ENCODE peak calls at places on chromosomes 12 and 14, in six cellular contexts. One of them, this sample, is unnamed.
A peak's percentile ranks its signal among the peaks of the same experiment; 100 is the strongest.

GRCh38 chr12:53103860-53104305 is 597 bp downstream of the SOAT2 start:
- DNase-seq in foreskin keratinocyte: no peak
- DNase-seq in body of pancreas: no peak
- DNase-seq in heart left ventricle: no peak
- DNase-seq in AG09309: no peak
- DNase-seq in left ventricle myocardium inferior: no peak
- DNase-seq in this sample: no peak

GRCh38 chr14:104144911-104145825 is 6.8 kb downstream of the KIF26A start:
- DNase-seq in foreskin keratinocyte: no peak
- DNase-seq in body of pancreas: no peak
- DNase-seq in heart left ventricle: peak; percentile 31
- DNase-seq in AG09309: no peak
- DNase-seq in left ventricle myocardium inferior: no peak
- DNase-seq in this sample: no peak

GRCh38 chr12:108733132-108733531 is 1.8 kb upstream of the CORO1C start:
- DNase-seq in foreskin keratinocyte: no peak
- DNase-seq in body of pancreas: no peak
- DNase-seq in heart left ventricle: no peak
- DNase-seq in AG09309: no peak
- DNase-seq in left ventricle myocardium inferior: no peak
- DNase-seq in this sample: no peak

GRCh38 chr12:131132118-131132892 is 178.6 kb downstream of the ADGRD1 start:
- DNase-seq in foreskin keratinocyte: no peak
- DNase-seq in body of pancreas: peak; percentile 57
- DNase-seq in heart left ventricle: peak; percentile 76
- DNase-seq in AG09309: no peak
- DNase-seq in left ventricle myocardium inferior: peak; percentile 70
- DNase-seq in this sample: no peak

GRCh38 chr14:49621114-49621881 is 699 bp downstream of the MGAT2 start:
- DNase-seq in foreskin keratinocyte: no peak
- DNase-seq in body of pancreas: peak; percentile 75
- DNase-seq in heart left ventricle: peak; percentile 84
- DNase-seq in AG09309: no peak
- DNase-seq in left ventricle myocardium inferior: peak; percentile 71
- DNase-seq in this sample: peak; percentile 40

GRCh38 chr12:48997719-48998496 is 1.3 kb downstream of the DDN start:
- DNase-seq in foreskin keratinocyte: no peak
- DNase-seq in body of pancreas: no peak
- DNase-seq in heart left ventricle: peak; percentile 32
- DNase-seq in AG09309: no peak
- DNase-seq in left ventricle myocardium inferior: no peak
- DNase-seq in this sample: no peak

GRCh38 chr12:123250471-123251383 is 17.5 kb downstream of the MTRFR start:
- DNase-seq in foreskin keratinocyte: peak; percentile 95
- DNase-seq in body of pancreas: peak; percentile 80
- DNase-seq in heart left ventricle: no peak
- DNase-seq in AG09309: no peak
- DNase-seq in left ventricle myocardium inferior: no peak
- DNase-seq in this sample: no peak

GRCh38 chr12:131830335-131831020 is 2.3 kb downstream of the MMP17 start:
- DNase-seq in foreskin keratinocyte: peak; percentile 51
- DNase-seq in body of pancreas: peak; percentile 71
- DNase-seq in heart left ventricle: peak; percentile 88
- DNase-seq in AG09309: peak; percentile 40
- DNase-seq in left ventricle myocardium inferior: peak; percentile 86
- DNase-seq in this sample: peak; percentile 82

GRCh38 chr12:132284618-132285310 is 44.6 kb downstream of the GALNT9 start:
- DNase-seq in foreskin keratinocyte: peak; percentile 76
- DNase-seq in body of pancreas: no peak
- DNase-seq in heart left ventricle: no peak
- DNase-seq in AG09309: no peak
- DNase-seq in left ventricle myocardium inferior: no peak
- DNase-seq in this sample: no peak

GRCh38 chr12:102885043-102885932 is 31.8 kb downstream of the PAH start:
- DNase-seq in foreskin keratinocyte: no peak
- DNase-seq in body of pancreas: peak; percentile 50
- DNase-seq in heart left ventricle: no peak
- DNase-seq in AG09309: no peak
- DNase-seq in left ventricle myocardium inferior: no peak
- DNase-seq in this sample: no peak

GRCh38 chr12:56358836-56359532 is 923 bp downstream of the STAT2 start:
- DNase-seq in foreskin keratinocyte: peak; percentile 87
- DNase-seq in body of pancreas: peak; percentile 34
- DNase-seq in heart left ventricle: no peak
- DNase-seq in AG09309: peak; percentile 62
- DNase-seq in left ventricle myocardium inferior: no peak
- DNase-seq in this sample: peak; percentile 83

GRCh38 chr12:63070709-63071108 is 80.3 kb downstream of the AVPR1A start:
- DNase-seq in foreskin keratinocyte: no peak
- DNase-seq in body of pancreas: no peak
- DNase-seq in heart left ventricle: no peak
- DNase-seq in AG09309: no peak
- DNase-seq in left ventricle myocardium inferior: no peak
- DNase-seq in this sample: peak; percentile 10

GRCh38 chr14:69153848-69154208 is 909 bp upstream of the DCAF5 start:
- DNase-seq in foreskin keratinocyte: no peak
- DNase-seq in body of pancreas: peak; percentile 41
- DNase-seq in heart left ventricle: peak; percentile 41
- DNase-seq in AG09309: no peak
- DNase-seq in left ventricle myocardium inferior: peak; percentile 24
- DNase-seq in this sample: peak; percentile 17

GRCh38 chr12:25130741-25131188 is 64.2 kb downstream of the DNAI7 start:
- DNase-seq in foreskin keratinocyte: no peak
- DNase-seq in body of pancreas: no peak
- DNase-seq in heart left ventricle: no peak
- DNase-seq in AG09309: peak; percentile 23
- DNase-seq in left ventricle myocardium inferior: no peak
- DNase-seq in this sample: peak; percentile 60

GRCh38 chr12:48988030-48988649 is 10.0 kb downstream of the WNT1 start:
- DNase-seq in foreskin keratinocyte: no peak
- DNase-seq in body of pancreas: peak; percentile 64
- DNase-seq in heart left ventricle: peak; percentile 70
- DNase-seq in AG09309: no peak
- DNase-seq in left ventricle myocardium inferior: no peak
- DNase-seq in this sample: peak; percentile 25

GRCh38 chr12:46549527-46550265 is 177.1 kb upstream of the SLC38A2 start:
- DNase-seq in foreskin keratinocyte: peak; percentile 96
- DNase-seq in body of pancreas: no peak
- DNase-seq in heart left ventricle: no peak
- DNase-seq in AG09309: peak; percentile 66
- DNase-seq in left ventricle myocardium inferior: no peak
- DNase-seq in this sample: peak; percentile 82

GRCh38 chr14:105376521-105377440 is 21.6 kb upstream of the TEX22 start:
- DNase-seq in foreskin keratinocyte: no peak
- DNase-seq in body of pancreas: no peak
- DNase-seq in heart left ventricle: peak; percentile 19
- DNase-seq in AG09309: no peak
- DNase-seq in left ventricle myocardium inferior: no peak
- DNase-seq in this sample: no peak

GRCh38 chr12:64810831-64811230 is 13.6 kb upstream of the TBC1D30 start:
- DNase-seq in foreskin keratinocyte: peak; percentile 44
- DNase-seq in body of pancreas: no peak
- DNase-seq in heart left ventricle: no peak
- DNase-seq in AG09309: no peak
- DNase-seq in left ventricle myocardium inferior: no peak
- DNase-seq in this sample: peak; percentile 12

GRCh38 chr14:56351861-56352260 is 227.7 kb upstream of the TMEM260 start:
- DNase-seq in foreskin keratinocyte: peak; percentile 81
- DNase-seq in body of pancreas: no peak
- DNase-seq in heart left ventricle: no peak
- DNase-seq in AG09309: peak; percentile 55
- DNase-seq in left ventricle myocardium inferior: no peak
- DNase-seq in this sample: peak; percentile 88

GRCh38 chr12:6169107-6169440 is 31.1 kb upstream of the CD9 start:
- DNase-seq in foreskin keratinocyte: no peak
- DNase-seq in body of pancreas: no peak
- DNase-seq in heart left ventricle: no peak
- DNase-seq in AG09309: no peak
- DNase-seq in left ventricle myocardium inferior: no peak
- DNase-seq in this sample: no peak

GRCh38 chr12:15208140-15208539 is 13.1 kb downstream of the RERG start:
- DNase-seq in foreskin keratinocyte: peak; percentile 66
- DNase-seq in body of pancreas: no peak
- DNase-seq in heart left ventricle: no peak
- DNase-seq in AG09309: no peak
- DNase-seq in left ventricle myocardium inferior: no peak
- DNase-seq in this sample: no peak

GRCh38 chr12:3489057-3489456 is 1.9 kb upstream of the PRMT8 start:
- DNase-seq in foreskin keratinocyte: peak; percentile 93
- DNase-seq in body of pancreas: no peak
- DNase-seq in heart left ventricle: no peak
- DNase-seq in AG09309: peak; percentile 11
- DNase-seq in left ventricle myocardium inferior: no peak
- DNase-seq in this sample: no peak

GRCh38 chr14:50943261-50943942 is 881 bp downstream of the PYGL start:
- DNase-seq in foreskin keratinocyte: no peak
- DNase-seq in body of pancreas: peak; percentile 37
- DNase-seq in heart left ventricle: peak; percentile 65
- DNase-seq in AG09309: no peak
- DNase-seq in left ventricle myocardium inferior: peak; percentile 56
- DNase-seq in this sample: no peak

GRCh38 chr12:32502693-32503510 is 103.5 kb downstream of the FGD4 start:
- DNase-seq in foreskin keratinocyte: no peak
- DNase-seq in body of pancreas: peak; percentile 60
- DNase-seq in heart left ventricle: no peak
- DNase-seq in AG09309: peak; percentile 61
- DNase-seq in left ventricle myocardium inferior: no peak
- DNase-seq in this sample: no peak

GRCh38 chr14:95886366-95886765 is 9.7 kb downstream of the TUNAR start:
- DNase-seq in foreskin keratinocyte: no peak
- DNase-seq in body of pancreas: peak; percentile 10
- DNase-seq in heart left ventricle: no peak
- DNase-seq in AG09309: no peak
- DNase-seq in left ventricle myocardium inferior: no peak
- DNase-seq in this sample: no peak

GRCh38 chr12:105334001-105334400 is 3.5 kb downstream of the C12orf75 start:
- DNase-seq in foreskin keratinocyte: no peak
- DNase-seq in body of pancreas: no peak
- DNase-seq in heart left ventricle: no peak
- DNase-seq in AG09309: no peak
- DNase-seq in left ventricle myocardium inferior: no peak
- DNase-seq in this sample: peak; percentile 35

GRCh38 chr14:61611880-61612630 is 83.3 kb upstream of the HIF1A start:
- DNase-seq in foreskin keratinocyte: no peak
- DNase-seq in body of pancreas: no peak
- DNase-seq in heart left ventricle: no peak
- DNase-seq in AG09309: no peak
- DNase-seq in left ventricle myocardium inferior: no peak
- DNase-seq in this sample: peak; percentile 33

GRCh38 chr12:132533584-132533958 is 43.6 kb downstream of the FBRSL1 start:
- DNase-seq in foreskin keratinocyte: no peak
- DNase-seq in body of pancreas: no peak
- DNase-seq in heart left ventricle: no peak
- DNase-seq in AG09309: no peak
- DNase-seq in left ventricle myocardium inferior: no peak
- DNase-seq in this sample: no peak

GRCh38 chr12:6570264-6570887 is 2.3 kb upstream of the NOP2 start:
- DNase-seq in foreskin keratinocyte: no peak
- DNase-seq in body of pancreas: peak; percentile 69
- DNase-seq in heart left ventricle: no peak
- DNase-seq in AG09309: no peak
- DNase-seq in left ventricle myocardium inferior: no peak
- DNase-seq in this sample: no peak

GRCh38 chr14:56085471-56085870 is 32.7 kb upstream of the PELI2 start:
- DNase-seq in foreskin keratinocyte: no peak
- DNase-seq in body of pancreas: no peak
- DNase-seq in heart left ventricle: no peak
- DNase-seq in AG09309: no peak
- DNase-seq in left ventricle myocardium inferior: no peak
- DNase-seq in this sample: no peak

DNA sequence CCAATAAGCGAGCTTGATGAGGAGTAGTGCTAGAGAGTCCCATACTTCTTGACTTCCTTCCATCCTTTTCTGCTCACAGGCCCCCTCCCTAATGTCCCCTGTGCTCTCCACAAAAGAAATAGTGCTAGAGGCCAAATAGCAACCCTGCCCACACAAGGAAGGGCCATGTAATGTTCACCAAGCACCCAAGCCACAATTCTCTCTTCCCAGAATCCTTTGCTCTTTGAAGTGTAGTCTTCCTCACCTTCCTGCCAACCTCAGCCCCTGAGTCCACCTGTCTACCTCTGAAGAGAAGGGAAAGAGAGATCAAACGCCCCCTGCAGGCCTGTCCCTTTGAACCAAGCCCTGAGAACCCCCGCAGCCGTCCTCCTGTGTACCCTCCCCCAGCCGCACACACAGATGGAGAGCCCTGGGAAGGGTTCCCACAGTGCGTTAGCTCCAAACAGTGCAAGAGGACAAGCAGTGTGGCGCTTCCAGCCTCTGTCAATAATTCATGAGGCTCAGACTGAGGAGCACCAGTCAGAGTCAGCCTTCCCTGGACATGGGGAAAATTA is 1.9 kb upstream of the DHRS4 start:
- DNase-seq in foreskin keratinocyte: no peak
- DNase-seq in body of pancreas: peak; percentile 83
- DNase-seq in heart left ventricle: no peak
- DNase-seq in AG09309: no peak
- DNase-seq in left ventricle myocardium inferior: no peak
- DNase-seq in this sample: no peak
- TF ChIP-seq CTCF in foreskin keratinocyte: no peak
- TF ChIP-seq CTCF in body of pancreas: no peak
- TF ChIP-seq CTCF in heart left ventricle: no peak
- TF ChIP-seq CTCF in AG09309: peak; percentile 6
- TF ChIP-seq CTCF in left ventricle myocardium inferior: no peak
- TF ChIP-seq CTCF in this sample: peak; percentile 41

GRCh38 chr14:102046337-102047278 is 40.2 kb downstream of the HSP90AA1 start:
- DNase-seq in foreskin keratinocyte: no peak
- DNase-seq in body of pancreas: peak; percentile 95
- DNase-seq in heart left ventricle: peak; percentile 91
- DNase-seq in AG09309: no peak
- DNase-seq in left ventricle myocardium inferior: peak; percentile 84
- DNase-seq in this sample: peak; percentile 20
- TF ChIP-seq CTCF in foreskin keratinocyte: peak; percentile 50
- TF ChIP-seq CTCF in body of pancreas: peak; percentile 91
- TF ChIP-seq CTCF in heart left ventricle: peak; percentile 57
- TF ChIP-seq CTCF in AG09309: peak; percentile 9
- TF ChIP-seq CTCF in left ventricle myocardium inferior: peak; percentile 68
- TF ChIP-seq CTCF in this sample: peak; percentile 60

GRCh38 chr12:113577464-113578121 is 105.9 kb upstream of the LHX5 start:
- DNase-seq in foreskin keratinocyte: no peak
- DNase-seq in body of pancreas: no peak
- DNase-seq in heart left ventricle: no peak
- DNase-seq in AG09309: no peak
- DNase-seq in left ventricle myocardium inferior: no peak
- DNase-seq in this sample: no peak
- TF ChIP-seq CTCF in foreskin keratinocyte: no peak
- TF ChIP-seq CTCF in body of pancreas: no peak
- TF ChIP-seq CTCF in heart left ventricle: no peak
- TF ChIP-seq CTCF in AG09309: no peak
- TF ChIP-seq CTCF in left ventricle myocardium inferior: no peak
- TF ChIP-seq CTCF in this sample: no peak

DNA sequence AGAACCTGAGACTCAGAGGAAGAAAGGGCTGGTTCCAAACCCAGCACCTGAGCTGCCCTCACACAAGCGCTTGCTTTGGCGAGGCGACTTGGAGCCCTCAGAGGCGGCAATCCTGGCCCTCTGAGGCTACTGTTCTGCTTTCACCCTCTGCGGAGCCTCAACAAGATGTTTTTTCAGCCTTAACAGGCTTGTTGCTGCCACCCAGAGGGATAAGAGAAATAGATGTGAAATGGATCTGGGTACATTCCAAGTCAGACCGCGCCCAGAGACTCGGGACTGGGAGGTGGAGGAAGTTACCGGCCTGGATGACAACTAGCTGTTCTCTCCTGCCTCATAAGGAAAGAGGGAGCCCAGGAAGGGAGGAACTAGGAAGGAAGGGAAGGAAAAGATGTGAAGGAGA is 89.6 kb downstream of the TTC7B start:
- DNase-seq in foreskin keratinocyte: peak; percentile 65
- DNase-seq in body of pancreas: peak; percentile 46
- DNase-seq in heart left ventricle: no peak
- DNase-seq in AG09309: no peak
- DNase-seq in left ventricle myocardium inferior: no peak
- DNase-seq in this sample: peak; percentile 5
- TF ChIP-seq CTCF in foreskin keratinocyte: peak; percentile 62
- TF ChIP-seq CTCF in body of pancreas: no peak
- TF ChIP-seq CTCF in heart left ventricle: peak; percentile 23
- TF ChIP-seq CTCF in AG09309: peak; percentile 2
- TF ChIP-seq CTCF in left ventricle myocardium inferior: no peak
- TF ChIP-seq CTCF in this sample: no peak